ENCODE peak calls at places on chromosome 15, in seven cellular contexts. L is foreskin fibroblast, I is left ventricle myocardium inferior, U is GM12864, F is A549, P is fibroblast of lung, S is astrocyte of the spinal cord. K is an unnamed sample.

GRCh38 chr15:35481992-35482391 is 64.0 kb downstream of the DPH6 start:
- DNase-seq in L (peak), I (no peak), U (no peak), F (peak), P (peak), S (peak), K (peak)

GRCh38 chr15:63945838-63946298 is 100.4 kb downstream of the DAPK2 start:
- DNase-seq in L (no peak), I (no peak), U (no peak), F (no peak), P (no peak), S (no peak), K (no peak)

GRCh38 chr15:59140422-59141226 is 35.7 kb downstream of the CCNB2 start:
- DNase-seq in L (no peak), I (no peak), U (no peak), F (no peak), P (no peak), S (no peak), K (no peak)

GRCh38 chr15:78299302-78300102 is at the start of gene SKIC8:
- DNase-seq in L (peak), I (peak), U (peak), F (peak), P (peak), S (peak), K (peak)

GRCh38 chr15:73051402-73051810 is 857 bp upstream of the NEO1 start:
- DNase-seq in L (no peak), I (peak), U (no peak), F (no peak), P (no peak), S (peak), K (no peak)

GRCh38 chr15:79025201-79025600 is 65.4 kb downstream of the RASGRF1 start:
- DNase-seq in L (no peak), I (no peak), U (no peak), F (no peak), P (no peak), S (no peak), K (no peak)

GRCh38 chr15:92158426-92158825 is 235.3 kb upstream of the ST8SIA2 start:
- DNase-seq in L (no peak), I (no peak), U (peak), F (peak), P (no peak), S (no peak), K (no peak)

GRCh38 chr15:101578443-101578894 is 73.7 kb downstream of the TM2D3 start:
- DNase-seq in L (no peak), I (peak), U (no peak), F (peak), P (no peak), S (no peak), K (peak)

GRCh38 chr15:81297147-81297572 is 26.8 kb downstream of the STARD5 start:
- DNase-seq in L (no peak), I (no peak), U (no peak), F (peak), P (no peak), S (no peak), K (no peak)

GRCh38 chr15:99086327-99086667 is 18.6 kb upstream of the SYNM start:
- DNase-seq in L (no peak), I (no peak), U (no peak), F (no peak), P (no peak), S (no peak), K (no peak)

GRCh38 chr15:100596792-100597191 is 5.2 kb downstream of the LINS1 start:
- DNase-seq in L (no peak), I (no peak), U (peak), F (no peak), P (no peak), S (peak), K (peak)

GRCh38 chr15:87777054-87777498 is 479.5 kb downstream of the NTRK3 start:
- DNase-seq in L (peak), I (no peak), U (no peak), F (no peak), P (peak), S (peak), K (peak)

GRCh38 chr15:37054336-37054735 is 46.0 kb downstream of the MEIS2 start:
- DNase-seq in L (no peak), I (no peak), U (no peak), F (no peak), P (no peak), S (no peak), K (no peak)

GRCh38 chr15:98321916-98322315 is 326.4 kb upstream of the IGF1R start:
- DNase-seq in L (no peak), I (no peak), U (no peak), F (no peak), P (no peak), S (no peak), K (no peak)

GRCh38 chr15:58459045-58459444 is 27.3 kb downstream of the LIPC start:
- DNase-seq in L (no peak), I (no peak), U (no peak), F (no peak), P (no peak), S (no peak), K (no peak)

GRCh38 chr15:51079226-51079625 is 15.5 kb downstream of the TNFAIP8L3 start:
- DNase-seq in L (no peak), I (no peak), U (no peak), F (no peak), P (no peak), S (no peak), K (no peak)

GRCh38 chr15:60729850-60730458 is 251.0 kb upstream of the ICE2 start:
- DNase-seq in L (no peak), I (no peak), U (no peak), F (no peak), P (no peak), S (no peak), K (no peak)

GRCh38 chr15:49946681-49947080 is 172.4 kb downstream of the ATP8B4 start:
- DNase-seq in L (no peak), I (no peak), U (no peak), F (no peak), P (no peak), S (no peak), K (no peak)

GRCh38 chr15:68387288-68388143 is 44.4 kb downstream of the ITGA11 start:
- DNase-seq in L (no peak), I (no peak), U (no peak), F (no peak), P (no peak), S (no peak), K (no peak)

GRCh38 chr15:100900895-100901169 is 18.3 kb upstream of the LRRK1 start:
- DNase-seq in L (no peak), I (no peak), U (no peak), F (no peak), P (no peak), S (no peak), K (no peak)

GRCh38 chr15:50051811-50052419 is 67.1 kb downstream of the ATP8B4 start:
- DNase-seq in L (peak), I (no peak), U (no peak), F (peak), P (peak), S (peak), K (peak)

GRCh38 chr15:45970542-45970941 is 335.7 kb downstream of the SQOR start:
- DNase-seq in L (no peak), I (no peak), U (no peak), F (no peak), P (no peak), S (no peak), K (no peak)

GRCh38 chr15:50251638-50252182 is 13.8 kb downstream of the HDC start:
- DNase-seq in L (no peak), I (no peak), U (no peak), F (no peak), P (no peak), S (no peak), K (no peak)

GRCh38 chr15:31486906-31487695 is 160.5 kb downstream of the KLF13 start:
- DNase-seq in L (no peak), I (no peak), U (no peak), F (no peak), P (no peak), S (no peak), K (no peak)

GRCh38 chr15:71800835-71801745 is 9.3 kb upstream of the NR2E3 start:
- DNase-seq in L (peak), I (no peak), U (peak), F (peak), P (peak), S (peak), K (peak)

GRCh38 chr15:66705277-66705927 is 3.4 kb downstream of the SMAD6 start:
- DNase-seq in L (no peak), I (no peak), U (no peak), F (no peak), P (no peak), S (no peak), K (no peak)

GRCh38 chr15:64858136-64858535 is 16.4 kb downstream of the PLEKHO2 start:
- DNase-seq in L (no peak), I (no peak), U (no peak), F (no peak), P (no peak), S (no peak), K (no peak)

GRCh38 chr15:54109014-54109413 is 130.8 kb downstream of the UNC13C start:
- DNase-seq in L (no peak), I (no peak), U (no peak), F (no peak), P (no peak), S (no peak), K (no peak)

GRCh38 chr15:64149424-64150235 is 1.9 kb upstream of the SNX22 start:
- DNase-seq in L (no peak), I (no peak), U (no peak), F (peak), P (no peak), S (no peak), K (peak)

GRCh38 chr15:57324590-57324890 is 51.8 kb upstream of the CGNL1 start:
- DNase-seq in L (no peak), I (no peak), U (no peak), F (no peak), P (no peak), S (no peak), K (no peak)

GRCh38 chr15:83720466-83720865 is 66.5 kb downstream of the ADAMTSL3 start:
- DNase-seq in L (no peak), I (no peak), U (no peak), F (no peak), P (no peak), S (peak), K (no peak)

GRCh38 chr15:42037650-42038049 is 16.8 kb upstream of the PLA2G4E start:
- DNase-seq in L (no peak), I (no peak), U (no peak), F (no peak), P (no peak), S (no peak), K (no peak)
- TF ChIP-seq CTCF in L (no peak), I (no peak), U (no peak), F (no peak), P (no peak), S (no peak), K (no peak)

GRCh38 chr15:29102911-29103824 is 166.5 kb downstream of the NSMCE3 start:
- DNase-seq in L (peak), I (peak), U (no peak), F (no peak), P (no peak), S (no peak), K (peak)
- H3K4me3 ChIP-seq in L (peak), I (peak), U (no peak), F (no peak), P (no peak), S (peak), K (peak)

DNA sequence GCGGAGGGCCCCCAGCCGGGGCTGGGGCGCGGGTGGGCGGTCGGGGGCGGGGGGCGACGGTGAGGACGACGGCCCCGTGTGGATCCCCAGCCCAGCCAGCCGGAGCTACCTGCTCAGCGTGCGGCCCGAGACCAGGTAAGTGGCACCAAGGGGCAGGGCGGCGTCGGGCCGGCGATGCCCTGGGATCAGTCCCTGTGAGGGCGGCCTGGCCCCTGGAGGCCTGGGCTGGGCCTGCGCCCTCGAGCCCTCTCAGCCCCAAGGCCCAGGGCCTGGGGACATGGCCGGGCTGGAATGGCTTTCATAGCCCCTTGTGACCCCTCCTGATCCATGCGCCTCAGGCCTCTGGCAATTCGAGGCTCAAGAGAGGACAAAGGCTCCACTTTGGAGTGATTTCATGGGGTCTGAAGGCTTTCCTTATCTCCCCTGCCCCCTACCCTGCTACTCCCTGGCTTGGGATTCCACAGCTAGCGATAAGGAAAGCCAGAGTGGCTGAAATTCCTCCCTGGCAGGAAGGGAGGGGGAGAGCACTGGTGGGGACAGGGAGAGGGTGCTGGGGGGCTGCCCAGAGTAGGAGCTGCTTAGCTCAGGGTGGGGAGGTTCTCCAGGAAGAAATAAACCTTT is 415 bp downstream of the ALPK3 start:
- DNase-seq in L (no peak), I (no peak), U (no peak), F (no peak), P (no peak), S (no peak), K (no peak)
- TF ChIP-seq CTCF in L (no peak), I (no peak), U (no peak), F (no peak), P (no peak), S (no peak), K (no peak)

DNA sequence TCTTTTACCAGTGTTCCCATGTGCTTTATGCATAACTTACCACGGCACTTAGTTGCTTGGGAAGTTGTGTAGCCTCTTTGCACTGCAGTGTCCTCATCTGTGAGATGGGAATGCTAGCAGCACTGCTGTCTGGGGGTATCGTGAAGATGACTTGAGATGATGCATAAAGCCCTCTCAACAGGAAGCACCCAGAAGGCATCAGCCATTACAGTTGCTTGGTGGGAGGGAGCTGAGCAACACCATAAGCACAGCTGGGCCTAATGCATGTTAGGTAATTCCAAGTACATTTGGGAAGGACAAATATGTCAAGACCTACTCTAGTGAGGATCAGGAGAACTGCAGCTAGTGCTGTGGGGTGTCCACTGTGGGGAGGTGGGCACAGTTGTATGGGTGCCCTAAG is 123.5 kb upstream of the RASGRP1 start:
- DNase-seq in L (no peak), I (no peak), U (no peak), F (no peak), P (no peak), S (no peak), K (no peak)
- H3K4me3 ChIP-seq in L (no peak), I (no peak), U (no peak), F (no peak), P (no peak), S (no peak), K (no peak)

DNA sequence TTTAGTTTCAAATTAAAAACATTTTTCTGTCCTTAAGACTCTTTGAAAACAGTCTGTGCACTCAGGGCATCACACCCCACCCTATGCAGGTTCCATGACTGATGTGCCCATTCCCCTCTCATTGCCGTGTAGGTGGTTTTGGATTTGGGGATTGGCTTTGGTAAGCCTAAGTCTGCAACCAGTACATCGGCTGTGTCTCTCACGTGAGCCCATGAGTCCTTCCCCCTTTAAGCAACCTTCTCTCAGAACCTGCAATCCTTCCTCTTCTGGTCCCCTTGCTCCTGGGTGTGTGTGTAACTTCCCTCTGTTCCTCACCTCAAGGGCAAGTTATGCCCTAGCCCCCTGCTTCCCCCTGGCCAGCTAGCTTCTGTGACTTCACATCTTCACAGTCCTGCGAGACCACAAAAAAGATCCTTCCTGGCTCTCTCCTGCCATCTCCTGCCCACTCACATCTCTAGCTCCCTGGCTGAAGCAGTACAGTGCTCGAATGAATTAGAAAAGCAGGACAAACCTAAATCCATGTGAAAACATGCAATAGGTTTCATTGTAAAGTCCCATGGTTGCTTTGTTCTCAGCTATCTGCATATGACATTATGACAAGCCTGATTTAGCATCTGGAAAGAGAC is 126.7 kb downstream of the UACA start:
- DNase-seq in L (no peak), I (no peak), U (no peak), F (peak), P (peak), S (peak), K (peak)
- TF ChIP-seq CTCF in L (no peak), I (peak), U (peak), F (peak), P (peak), S (peak), K (peak)

K was measured in fibroblast of mammary gland.